ENCODE peak calls at places on chromosome 16, in six cellular contexts. P, L, E, B, F and U are unnamed samples.
A peak's percentile ranks its signal among the peaks of the same experiment; 100 is the strongest.

GRCh38 chr16:15811778-15812750 is 44.8 kb downstream of the MYH11 start:
- DNase-seq in L (no peak), P (peak; percentile 91), B (peak; percentile 68), F (peak; percentile 97), E (peak; percentile 24), U (no peak)

GRCh38 chr16:75244225-75244792 is 7.1 kb downstream of the BCAR1 start:
- DNase-seq in P (no peak), F (peak; percentile 90), L (no peak), B (no peak), E (peak; percentile 67), U (no peak)

GRCh38 chr16:31868701-31869167 is 4.9 kb upstream of the ZNF267 start:
- DNase-seq in P (peak; percentile 78), L (peak; percentile 65), F (peak; percentile 61), B (peak; percentile 81), E (peak; percentile 85), U (peak; percentile 99)

GRCh38 chr16:82195917-82196494 is 26.0 kb upstream of the MPHOSPH6 start:
- DNase-seq in L (no peak), E (no peak), F (peak; percentile 25), P (no peak), B (no peak), U (no peak)

GRCh38 chr16:72317378-72317777 is 145.4 kb upstream of the PMFBP1 start:
- DNase-seq in F (peak; percentile 87), E (no peak), L (no peak), P (no peak), B (no peak), U (no peak)

GRCh38 chr16:1193143-1193824 is 31.8 kb downstream of the TPSG1 start:
- DNase-seq in P (no peak), E (peak; percentile 24), L (no peak), B (no peak), F (no peak), U (no peak)

GRCh38 chr16:67163903-67164558 is 514 bp upstream of the HSF4 start:
- DNase-seq in E (no peak), P (no peak), F (no peak), B (no peak), L (no peak), U (no peak)

GRCh38 chr16:31355701-31356100 is 725 bp downstream of the ITGAX start:
- DNase-seq in L (no peak), F (no peak), E (no peak), P (no peak), B (no peak), U (no peak)

GRCh38 chr16:31149332-31149731 is 534 bp downstream of the PRSS36 start:
- DNase-seq in E (no peak), P (no peak), F (no peak), B (no peak), L (no peak), U (no peak)

GRCh38 chr16:13909872-13910303 is 10.1 kb upstream of the ERCC4 start:
- DNase-seq in P (peak; percentile 41), L (no peak), F (peak; percentile 86), B (peak; percentile 12), E (peak; percentile 95), U (no peak)

GRCh38 chr16:50407351-50407750 is 38.6 kb upstream of the BRD7 start:
- DNase-seq in P (no peak), F (no peak), L (no peak), B (no peak), E (no peak), U (no peak)

GRCh38 chr16:7422489-7422888 is 89.8 kb downstream of the RBFOX1 start:
- DNase-seq in L (no peak), F (no peak), P (no peak), B (no peak), E (no peak), U (no peak)

GRCh38 chr16:70720431-70721201 is 34.8 kb upstream of the MTSS2 start:
- DNase-seq in E (no peak), L (no peak), P (no peak), F (no peak), B (no peak), U (no peak)

GRCh38 chr16:5058476-5058875 is 7.3 kb downstream of the C16orf89 start:
- DNase-seq in F (no peak), P (peak; percentile 45), E (no peak), B (no peak), L (no peak), U (no peak)

GRCh38 chr16:30876867-30877266 is 17.0 kb downstream of the BCL7C start:
- DNase-seq in P (no peak), E (no peak), F (no peak), L (no peak), B (no peak), U (no peak)

GRCh38 chr16:28531777-28532744 is 6.7 kb downstream of the NUPR1 start:
- DNase-seq in P (no peak), F (peak; percentile 23), L (no peak), B (peak; percentile 66), E (peak; percentile 93), U (no peak)

GRCh38 chr16:48454051-48454450 is 68.8 kb upstream of the SIAH1 start:
- DNase-seq in E (no peak), P (no peak), B (no peak), F (no peak), L (no peak), U (no peak)

GRCh38 chr16:20799599-20799998 is 6.7 kb downstream of the ERI2 start:
- DNase-seq in E (no peak), F (peak; percentile 39), B (peak; percentile 34), P (no peak), L (no peak), U (no peak)

GRCh38 chr16:4846503-4846900 is 586 bp downstream of the GLYR1 start:
- DNase-seq in L (no peak), P (peak; percentile 64), E (peak; percentile 41), B (peak; percentile 21), F (peak; percentile 56), U (peak; percentile 40)

GRCh38 chr16:1972490-1972877 is 631 bp downstream of the TBL3 start:
- DNase-seq in B (no peak), P (no peak), F (no peak), E (no peak), L (no peak), U (no peak)

GRCh38 chr16:83402969-83403368 is 404.8 kb upstream of the HSBP1 start:
- DNase-seq in E (no peak), L (no peak), F (peak; percentile 38), P (peak; percentile 41), B (peak; percentile 53), U (no peak)

GRCh38 chr16:5756969-5757368 is 659.4 kb upstream of the EEF2KMT start:
- DNase-seq in L (no peak), P (no peak), F (no peak), E (no peak), B (no peak), U (no peak)

GRCh38 chr16:1491327-1491726 is 1.8 kb upstream of the TELO2 start:
- DNase-seq in L (no peak), E (no peak), B (no peak), F (no peak), P (no peak), U (no peak)

GRCh38 chr16:83727018-83727417 is 80.8 kb upstream of the HSBP1 start:
- DNase-seq in B (no peak), F (peak; percentile 31), L (no peak), E (no peak), P (peak; percentile 76), U (no peak)

GRCh38 chr16:53024045-53024444 is 28.7 kb downstream of the CHD9NB start:
- DNase-seq in F (no peak), P (no peak), B (no peak), E (no peak), L (no peak), U (no peak)

GRCh38 chr16:53018834-53019416 is 33.8 kb downstream of the CHD9NB start:
- DNase-seq in F (no peak), E (no peak), B (no peak), P (no peak), L (no peak), U (no peak)

DNA sequence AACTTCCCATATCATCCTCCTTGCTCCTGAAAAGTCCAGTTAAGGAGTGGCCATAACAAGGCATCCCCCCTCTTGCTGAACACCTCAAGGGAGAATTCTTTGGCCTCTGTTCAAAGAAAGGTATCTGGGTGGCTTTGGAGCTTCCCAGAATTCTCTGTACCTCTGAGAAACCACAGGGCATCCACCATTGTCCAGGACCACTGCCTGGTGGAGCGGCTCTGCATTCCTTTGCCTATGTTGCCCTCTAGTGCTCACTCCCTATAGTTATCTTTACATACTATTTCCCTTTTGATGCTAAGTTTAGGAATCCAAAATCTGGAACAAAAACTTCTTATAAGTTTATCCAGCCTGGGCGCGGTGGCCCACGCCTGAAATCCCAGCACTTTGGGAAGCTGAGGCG is 30.3 kb downstream of the CHD9NB start:
- DNase-seq in E (peak; percentile 31), F (peak; percentile 49), P (peak; percentile 38), B (peak; percentile 65), L (no peak), U (no peak)
- TF ChIP-seq CTCF in E (peak; percentile 65), F (peak; percentile 63), P (peak; percentile 74), B (peak; percentile 74), L (peak; percentile 56), U (no peak)

GRCh38 chr16:69566437-69567030 is 768 bp downstream of the NFAT5 start:
- DNase-seq in P (peak; percentile 44), B (no peak), E (peak; percentile 48), L (no peak), F (peak; percentile 72), U (no peak)

GRCh38 chr16:69563605-69564580 is 1.9 kb upstream of the NFAT5 start:
- DNase-seq in L (no peak), B (peak; percentile 9), E (no peak), F (no peak), P (peak; percentile 10), U (no peak)

GRCh38 chr16:69565611-69566436 is at the start of gene NFAT5:
- DNase-seq in B (peak; percentile 85), F (peak; percentile 83), P (peak; percentile 66), L (peak; percentile 89), E (peak; percentile 93), U (peak; percentile 69)

GRCh38 chr16:69564845-69565610 is 738 bp upstream of the NFAT5 start:
- DNase-seq in L (no peak), B (no peak), F (no peak), E (no peak), P (no peak), U (no peak)

GRCh38 chr16:69567031-69567680 is 1.4 kb downstream of the NFAT5 start:
- DNase-seq in L (no peak), P (peak; percentile 15), B (peak; percentile 65), F (no peak), E (peak; percentile 28), U (no peak)
- TF ChIP-seq CTCF in L (peak; percentile 9), P (peak; percentile 43), B (no peak), F (peak; percentile 35), E (peak; percentile 11), U (no peak)

GRCh38 chr16:78505544-78506371 is 406.3 kb downstream of the WWOX start:
- DNase-seq in B (no peak), P (peak; percentile 1), L (no peak), E (peak; percentile 50), F (peak; percentile 23), U (peak; percentile 44)
- TF ChIP-seq CTCF in B (no peak), P (peak; percentile 14), L (peak; percentile 42), E (no peak), F (peak; percentile 44), U (no peak)

GRCh38 chr16:80947239-80947638 is 59.4 kb downstream of the CMC2 start:
- DNase-seq in E (no peak), B (no peak), L (no peak), F (no peak), P (no peak), U (no peak)

GRCh38 chr16:80948886-80949502 is 57.7 kb downstream of the CMC2 start:
- DNase-seq in B (peak; percentile 50), L (peak; percentile 68), F (peak; percentile 47), P (no peak), E (no peak), U (peak; percentile 43)

GRCh38 chr16:80947708-80948615 is 58.7 kb downstream of the CMC2 start:
- DNase-seq in F (no peak), E (no peak), P (no peak), L (no peak), B (no peak), U (no peak)

GRCh38 chr16:80946481-80946880 is 60.2 kb downstream of the CMC2 start:
- DNase-seq in E (no peak), B (no peak), F (peak; percentile 17), P (no peak), L (no peak), U (no peak)
- TF ChIP-seq CTCF in E (no peak), B (no peak), F (no peak), P (no peak), L (no peak), U (no peak)